ENCODE peak calls at places on chromosomes 7 and 10, in eight cellular contexts. V is left cardiac atrium; O is SK-N-SH treated with all-trans-retinoic acid at 6 μM for 48 hours; S is T-cell; H is right cardiac atrium; E is omental fat pad; U is activated CD4-positive, alpha-beta T cell treated with anti-CD3 and anti-CD28 coated beads for 36 hours; X is PC-3. C is an unnamed sample.

GRCh38 chr7:92739091-92739490 is 97.3 kb downstream of the CDK6 start:
- ATAC-seq in S (no peak), V (no peak), O (no peak), H (no peak), X (no peak), E (no peak), U (peak), C (no peak)

GRCh38 chr10:72259491-72260214 is 14.1 kb upstream of the DDIT4 start:
- ATAC-seq in H (peak), V (no peak), S (no peak), O (peak), E (no peak), X (no peak), U (no peak), C (no peak)

GRCh38 chr7:66500087-66500486 is 128.6 kb upstream of the KCTD7 start:
- ATAC-seq in X (peak), O (no peak), E (no peak), V (no peak), H (no peak), S (no peak), U (peak), C (no peak)

GRCh38 chr10:103896225-103896624 is 21.8 kb downstream of the STN1 start:
- ATAC-seq in X (peak), U (no peak), E (no peak), H (peak), S (no peak), O (no peak), V (no peak), C (no peak)

GRCh38 chr10:4820804-4821401 is 5.1 kb upstream of the AKR1E2 start:
- ATAC-seq in H (peak), O (no peak), S (no peak), U (no peak), V (peak), E (no peak), X (no peak), C (peak)

GRCh38 chr10:50426485-50426884 is 175.2 kb upstream of the ASAH2 start:
- ATAC-seq in U (peak), O (no peak), X (no peak), E (no peak), S (no peak), V (no peak), H (no peak), C (no peak)

GRCh38 chr7:74329225-74329624 is 40.0 kb downstream of the CLIP2 start:
- ATAC-seq in V (no peak), H (no peak), S (no peak), X (no peak), E (no peak), O (no peak), U (no peak), C (no peak)

GRCh38 chr10:114859227-114859626 is 37.6 kb downstream of the FHIP2A start:
- ATAC-seq in E (peak), O (no peak), S (no peak), H (no peak), V (no peak), X (no peak), U (no peak), C (no peak)

GRCh38 chr10:49410365-49411074 is 14.6 kb upstream of the DRGX start:
- ATAC-seq in V (peak), X (peak), H (peak), E (no peak), O (no peak), U (no peak), S (no peak), C (no peak)

GRCh38 chr7:150927157-150927953 is 50.8 kb downstream of the KCNH2 start:
- ATAC-seq in X (no peak), U (no peak), E (no peak), V (no peak), H (no peak), O (no peak), S (no peak), C (no peak)

C was measured in gastroesophageal sphincter.